ENCODE peak calls at places on chromosomes 6 and 20, in four cellular contexts. V is neuronal stem cell, L is IMR-90, A is GM23248. Q is an unnamed sample.

GRCh38 chr20:21156266-21156665 is 30.4 kb downstream of the KIZ start:
- DNase-seq in V (no peak), L (peak), A (peak), Q (peak)

GRCh38 chr20:32911355-32911754 is 52.6 kb downstream of the EFCAB8 start:
- DNase-seq in V (no peak), L (no peak), A (no peak), Q (no peak)

GRCh38 chr20:41366546-41367392 is at the start of gene EMILIN3:
- DNase-seq in V (peak), L (no peak), A (peak), Q (no peak)

GRCh38 chr20:47521059-47521808 is 19.5 kb downstream of the NCOA3 start:
- DNase-seq in V (no peak), L (no peak), A (no peak), Q (no peak)

GRCh38 chr6:86357877-86358276 is 579.5 kb upstream of the HTR1E start:
- DNase-seq in V (peak), L (no peak), A (no peak), Q (no peak)

GRCh38 chr20:35490736-35491181 is 35.4 kb downstream of the CEP250 start:
- DNase-seq in V (no peak), L (no peak), A (no peak), Q (no peak)

GRCh38 chr20:61956396-61957342 is 109.0 kb downstream of the TAF4 start:
- DNase-seq in V (no peak), L (peak), A (no peak), Q (peak)

GRCh38 chr6:140915001-140915950 is 1217.4 kb upstream of the GJE1 start:
- DNase-seq in V (no peak), L (no peak), A (no peak), Q (no peak)

GRCh38 chr6:31791324-31792089 is 4.0 kb downstream of the VARS1 start:
- DNase-seq in V (peak), L (peak), A (peak), Q (peak)

GRCh38 chr6:119483936-119484335 is 134.4 kb upstream of the MAN1A1 start:
- DNase-seq in V (no peak), L (no peak), A (peak), Q (peak)

GRCh38 chr6:13733178-13733851 is 21.7 kb upstream of the RANBP9 start:
- DNase-seq in V (no peak), L (peak), A (peak), Q (peak)

GRCh38 chr20:9978395-9979004 is 56.3 kb upstream of the ANKEF1 start:
- DNase-seq in V (peak), L (peak), A (peak), Q (peak)

GRCh38 chr6:163469459-163469858 is 54.9 kb downstream of the QKI start:
- DNase-seq in V (no peak), L (no peak), A (no peak), Q (no peak)

GRCh38 chr6:56851104-56851503 is 103.8 kb upstream of the BEND6 start:
- DNase-seq in V (no peak), L (peak), A (peak), Q (peak)

GRCh38 chr6:112308476-112308875 is 38.7 kb upstream of the RFPL4B start:
- DNase-seq in V (no peak), L (no peak), A (peak), Q (no peak)

GRCh38 chr20:8860011-8860495 is 208.8 kb upstream of the PLCB4 start:
- DNase-seq in V (no peak), L (peak), A (peak), Q (peak)

GRCh38 chr20:19715986-19716385 is 42.1 kb upstream of the RIN2 start:
- DNase-seq in V (no peak), L (no peak), A (no peak), Q (no peak)

GRCh38 chr20:23009636-23010035 is 25.5 kb upstream of the SSTR4 start:
- DNase-seq in V (no peak), L (no peak), A (peak), Q (no peak)

GRCh38 chr6:80335061-80335660 is 228.7 kb downstream of the BCKDHB start:
- DNase-seq in V (no peak), L (peak), A (peak), Q (peak)

GRCh38 chr6:150528648-150529285 is 70.9 kb upstream of the PLEKHG1 start:
- DNase-seq in V (peak), L (peak), A (peak), Q (peak)

GRCh38 chr20:43389231-43389630 is 68.5 kb upstream of the SRSF6 start:
- DNase-seq in V (no peak), L (no peak), A (peak), Q (no peak)

GRCh38 chr6:153167907-153168306 is 36.8 kb upstream of the RGS17 start:
- DNase-seq in V (no peak), L (no peak), A (no peak), Q (no peak)

GRCh38 chr6:87444362-87444761 is 28.4 kb upstream of the SLC35A1 start:
- DNase-seq in V (peak), L (no peak), A (no peak), Q (peak)

GRCh38 chr6:26193467-26194328 is 106.5 kb downstream of the HFE start:
- DNase-seq in V (no peak), L (no peak), A (no peak), Q (no peak)

GRCh38 chr6:142728910-142729481 is 216.0 kb downstream of the HIVEP2 start:
- DNase-seq in V (no peak), L (peak), A (peak), Q (peak)

GRCh38 chr20:14197097-14197496 is 140.3 kb downstream of the FLRT3 start:
- DNase-seq in V (no peak), L (peak), A (peak), Q (peak)

GRCh38 chr6:28747631-28748157 is 176.1 kb downstream of the TRIM27 start:
- DNase-seq in V (no peak), L (peak), A (peak), Q (peak)

GRCh38 chr20:23356203-23356602 is 5.6 kb downstream of the NXT1 start:
- DNase-seq in V (no peak), L (no peak), A (no peak), Q (no peak)

GRCh38 chr20:47220161-47220582 is 136.3 kb downstream of the ZMYND8 start:
- DNase-seq in V (peak), L (no peak), A (peak), Q (no peak)

GRCh38 chr6:5552243-5552642 is 290.9 kb downstream of the FARS2 start:
- DNase-seq in V (no peak), L (no peak), A (no peak), Q (peak)

GRCh38 chr6:29680416-29680815 is 536 bp downstream of the ZFP57 start:
- DNase-seq in V (no peak), L (no peak), A (no peak), Q (no peak)

GRCh38 chr6:55636406-55637102 is 57.6 kb upstream of the HMGCLL1 start:
- DNase-seq in V (no peak), L (peak), A (peak), Q (peak)

GRCh38 chr6:137416376-137417109 is 77.7 kb downstream of the OLIG3 start:
- DNase-seq in V (no peak), L (peak), A (peak), Q (peak)

GRCh38 chr20:62367483-62368302 is 581 bp upstream of the LAMA5 start:
- DNase-seq in V (no peak), L (no peak), A (no peak), Q (no peak)

GRCh38 chr6:53894086-53894485 is 99.3 kb downstream of the LRRC1 start:
- DNase-seq in V (no peak), L (peak), A (peak), Q (peak)

GRCh38 chr6:158717341-158718328 is 67.8 kb downstream of the SYTL3 start:
- DNase-seq in V (no peak), L (no peak), A (no peak), Q (no peak)

GRCh38 chr6:115634899-115635298 is 425.8 kb downstream of the FRK start:
- DNase-seq in V (no peak), L (no peak), A (no peak), Q (no peak)

GRCh38 chr20:42352096-42352495 is 733.9 kb upstream of the CHD6 start:
- DNase-seq in V (no peak), L (no peak), A (no peak), Q (no peak)

GRCh38 chr20:44448753-44449546 is 26.7 kb upstream of the TTPAL start:
- DNase-seq in V (peak), L (no peak), A (peak), Q (no peak)

DNA sequence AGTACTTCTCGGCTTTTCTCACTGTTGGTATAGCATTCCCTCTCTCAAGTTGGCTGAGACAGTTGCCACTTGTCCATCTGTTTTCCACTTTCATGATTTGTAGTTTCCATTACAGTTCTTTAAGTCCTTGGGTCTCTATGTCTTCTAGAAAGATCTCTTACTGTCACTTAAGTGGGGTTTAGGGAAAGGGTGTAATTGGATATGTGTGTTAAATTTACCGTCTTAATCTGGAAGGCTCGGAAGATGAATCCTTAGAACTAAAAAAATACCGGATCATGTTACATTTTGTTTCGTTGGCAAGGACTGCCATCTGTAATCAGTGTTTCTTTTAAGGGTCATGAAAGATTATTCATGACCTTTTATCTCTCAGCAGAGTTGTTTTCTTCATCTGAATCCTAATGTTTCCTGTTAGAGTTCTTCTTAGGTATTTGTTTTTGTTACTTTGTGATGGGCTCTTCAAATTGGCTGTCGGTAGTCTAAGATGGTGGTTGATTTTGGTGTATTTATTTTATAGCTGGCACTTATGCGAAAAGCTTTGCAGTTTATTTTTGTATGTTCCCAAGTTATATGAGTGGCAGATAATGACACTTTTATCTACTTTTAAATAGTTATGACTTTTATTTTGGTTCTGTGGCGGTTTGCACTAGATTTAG is 21.7 kb upstream of the BTBD3 start:
- DNase-seq in V (no peak), L (peak), A (no peak), Q (peak)
- H2AFZ ChIP-seq in V (no peak), L (no peak), A (no peak), Q (no peak)

GRCh38 chr20:63847374-63848002 is 13.8 kb upstream of the ABHD16B start:
- DNase-seq in V (no peak), L (no peak), A (no peak), Q (no peak)
- H3K27ac ChIP-seq in V (peak), L (no peak), A (no peak), Q (no peak)

GRCh38 chr6:170184324-170184723 is 106.6 kb downstream of the DLL1 start:
- DNase-seq in V (no peak), L (no peak), A (no peak), Q (no peak)
- H2AFZ ChIP-seq in V (no peak), L (no peak), A (no peak), Q (no peak)

GRCh38 chr6:39777218-39777617 is 15.0 kb upstream of the DAAM2 start:
- DNase-seq in V (no peak), L (no peak), A (no peak), Q (no peak)
- H3K27ac ChIP-seq in V (no peak), L (no peak), A (no peak), Q (no peak)

GRCh38 chr20:53099851-53100250 is 127.7 kb downstream of the TSHZ2 start:
- DNase-seq in V (peak), L (no peak), A (peak), Q (peak)

GRCh38 chr20:53104889-53105288 is 132.7 kb downstream of the TSHZ2 start:
- DNase-seq in V (no peak), L (no peak), A (peak), Q (no peak)

GRCh38 chr20:53102361-53102760 is 130.2 kb downstream of the TSHZ2 start:
- DNase-seq in V (no peak), L (no peak), A (no peak), Q (no peak)

GRCh38 chr20:53100476-53100911 is 128.3 kb downstream of the TSHZ2 start:
- DNase-seq in V (peak), L (no peak), A (peak), Q (peak)

GRCh38 chr20:53103124-53103523 is 131.0 kb downstream of the TSHZ2 start:
- DNase-seq in V (no peak), L (no peak), A (no peak), Q (no peak)
- H2AFZ ChIP-seq in V (no peak), L (no peak), A (no peak), Q (no peak)

GRCh38 chr6:106470811-106471210 is 110.3 kb downstream of the CRYBG1 start:
- DNase-seq in V (no peak), L (no peak), A (no peak), Q (no peak)

GRCh38 chr6:106476326-106477105 is 116.0 kb downstream of the CRYBG1 start:
- DNase-seq in V (no peak), L (peak), A (peak), Q (peak)

GRCh38 chr6:106474476-106474875 is 114.0 kb downstream of the CRYBG1 start:
- DNase-seq in V (no peak), L (no peak), A (peak), Q (no peak)

GRCh38 chr6:106475280-106475679 is 114.8 kb downstream of the CRYBG1 start:
- DNase-seq in V (no peak), L (no peak), A (peak), Q (peak)

GRCh38 chr6:106473807-106474206 is 113.3 kb downstream of the CRYBG1 start:
- DNase-seq in V (no peak), L (peak), A (peak), Q (peak)
- H3K27ac ChIP-seq in V (no peak), L (no peak), A (peak), Q (no peak)

Q was measured in fibroblast of lung.